ENCODE peak calls at places on chromosomes 4 and X, in six cellular contexts. K is COR-L47; U is activated CD4-positive, alpha-beta T cell treated with anti-CD3 and anti-CD28 coated beads, Interleukin-2, amount 50 U/mL, for 48 hours; E is RWPE1; I is PC-3; L is left cardiac atrium. Q is an unnamed sample.

GRCh38 chr4:26873391-26874026 is 12.9 kb downstream of the STIM2 start:
- DNase-seq in K (no peak), U (peak), E (no peak), I (no peak), L (no peak), Q (peak)

GRCh38 chr4:67556426-67556825 is 2.1 kb upstream of the STAP1 start:
- DNase-seq in K (no peak), U (no peak), E (no peak), I (no peak), L (no peak), Q (no peak)

GRCh38 chr4:23333556-23333945 is 556.3 kb downstream of the PPARGC1A start:
- DNase-seq in K (no peak), U (no peak), E (no peak), I (peak), L (no peak), Q (no peak)

GRCh38 chr4:20297800-20298199 is 46.1 kb downstream of the SLIT2 start:
- DNase-seq in K (no peak), U (no peak), E (no peak), I (no peak), L (no peak), Q (no peak)

GRCh38 chrX:107625776-107626175 is 2.5 kb upstream of the PRPS1 start:
- DNase-seq in K (no peak), U (no peak), E (no peak), I (no peak), L (no peak), Q (no peak)

GRCh38 chr4:154691229-154691628 is 52.6 kb upstream of the LRAT start:
- DNase-seq in K (no peak), U (no peak), E (no peak), I (no peak), L (no peak), Q (no peak)

GRCh38 chr4:113300384-113301011 is 251.0 kb downstream of the ANK2 start:
- DNase-seq in K (no peak), U (no peak), E (peak), I (peak), L (peak), Q (no peak)

GRCh38 chr4:111639120-111639519 is 506.1 kb upstream of the FAM241A start:
- DNase-seq in K (no peak), U (no peak), E (no peak), I (peak), L (no peak), Q (no peak)

GRCh38 chr4:82275431-82276423 is 98.1 kb downstream of the HNRNPD start:
- DNase-seq in K (no peak), U (no peak), E (no peak), I (no peak), L (no peak), Q (no peak)

GRCh38 chrX:122866527-122866926 is 317.6 kb upstream of the GRIA3 start:
- DNase-seq in K (no peak), U (no peak), E (peak), I (peak), L (no peak), Q (no peak)

GRCh38 chr4:2793578-2793919 is 664 bp downstream of the SH3BP2 start:
- DNase-seq in K (no peak), U (peak), E (no peak), I (peak), L (peak), Q (peak)

GRCh38 chr4:7892212-7893019 is 47.2 kb downstream of the AFAP1 start:
- DNase-seq in K (no peak), U (no peak), E (no peak), I (no peak), L (no peak), Q (no peak)

GRCh38 chrX:12693754-12694153 is 97.5 kb upstream of the PRPS2 start:
- DNase-seq in K (no peak), U (no peak), E (no peak), I (no peak), L (no peak), Q (no peak)

GRCh38 chrX:28988246-28988645 is 401.0 kb downstream of the IL1RAPL1 start:
- DNase-seq in K (peak), U (no peak), E (no peak), I (no peak), L (no peak), Q (no peak)

GRCh38 chrX:16311671-16312070 is 144.4 kb downstream of the MAGEB17 start:
- DNase-seq in K (no peak), U (no peak), E (no peak), I (no peak), L (no peak), Q (no peak)

GRCh38 chr4:28772066-28772465 is 1911.4 kb downstream of the STIM2 start:
- DNase-seq in K (no peak), U (no peak), E (no peak), I (peak), L (no peak), Q (no peak)

GRCh38 chrX:136659174-136659573 is 11.2 kb downstream of the CD40LG start:
- DNase-seq in K (no peak), U (no peak), E (no peak), I (no peak), L (no peak), Q (no peak)

GRCh38 chr4:89836031-89836777 is 757 bp downstream of the SNCA start:
- DNase-seq in K (no peak), U (no peak), E (no peak), I (no peak), L (peak), Q (no peak)

GRCh38 chr4:71113294-71113693 is 119.8 kb downstream of the DCK start:
- DNase-seq in K (peak), U (no peak), E (no peak), I (peak), L (no peak), Q (no peak)

GRCh38 chrX:4825550-4825949 is 1112.1 kb upstream of the PRKX start:
- DNase-seq in K (no peak), U (no peak), E (no peak), I (no peak), L (peak), Q (no peak)

GRCh38 chr4:157220026-157220881 is at the start of gene GRIA2:
- DNase-seq in K (peak), U (no peak), E (peak), I (no peak), L (peak), Q (no peak)

GRCh38 chr4:173345648-173346047 is 11.5 kb upstream of the HMGB2 start:
- DNase-seq in K (no peak), U (no peak), E (no peak), I (no peak), L (no peak), Q (no peak)

GRCh38 chr4:31246856-31247255 is 526.7 kb downstream of the PCDH7 start:
- DNase-seq in K (no peak), U (no peak), E (no peak), I (no peak), L (no peak), Q (no peak)

GRCh38 chr4:120815361-120815760 is 107.2 kb downstream of the PRDM5 start:
- DNase-seq in K (no peak), U (no peak), E (no peak), I (no peak), L (no peak), Q (no peak)

GRCh38 chr4:7650606-7651400 is 216.1 kb upstream of the PSAPL1 start:
- DNase-seq in K (no peak), U (no peak), E (no peak), I (peak), L (no peak), Q (peak)

GRCh38 chrX:115330498-115331138 is 41.1 kb downstream of the LUZP4 start:
- DNase-seq in K (peak), U (no peak), E (peak), I (peak), L (peak), Q (no peak)

GRCh38 chrX:149871940-149872339 is 9.0 kb upstream of the MAGEA8 start:
- DNase-seq in K (no peak), U (peak), E (peak), I (peak), L (no peak), Q (peak)

GRCh38 chrX:73289039-73289438 is 74.4 kb upstream of the NAP1L2 start:
- DNase-seq in K (no peak), U (no peak), E (no peak), I (no peak), L (no peak), Q (no peak)

GRCh38 chrX:16664059-16664458 is 14.1 kb downstream of the S100G start:
- DNase-seq in K (no peak), U (no peak), E (no peak), I (peak), L (no peak), Q (no peak)